ENCODE peak calls at places on chromosome 1, in eight cellular contexts. B is EL, H is NCI-H2029 treated with DMSO at 0.1 percent for 48 hours, M is AG08396, A is Peyer's patch, X is SHP77, Q is AG09309, F is neural progenitor cell. R is an unnamed sample.

GRCh38 chr1:29593601-29594382 is 357.5 kb downstream of the PTPRU start:
- DNase-seq in X (no peak), Q (no peak), F (no peak), H (no peak), M (no peak), B (no peak), A (no peak), R (no peak)

GRCh38 chr1:47755368-47755990 is 241.7 kb downstream of the TRABD2B start:
- DNase-seq in Q (no peak), X (no peak), M (no peak), B (no peak), H (no peak), F (peak; percentile 60), A (peak; percentile 71), R (no peak)

GRCh38 chr1:94236630-94237290 is 624 bp downstream of the ARHGAP29 start:
- DNase-seq in B (peak; percentile 44), H (peak; percentile 75), A (no peak), F (peak; percentile 70), Q (no peak), X (peak; percentile 25), M (peak; percentile 34), R (peak; percentile 85)

GRCh38 chr1:229043111-229043510 is 227.8 kb upstream of the RAB4A start:
- DNase-seq in B (no peak), X (no peak), A (no peak), Q (no peak), M (no peak), H (no peak), F (no peak), R (no peak)

GRCh38 chr1:180863158-180863775 is 49.4 kb upstream of the KIAA1614 start:
- DNase-seq in H (peak; percentile 16), B (peak; percentile 67), X (peak; percentile 27), A (no peak), M (peak; percentile 45), Q (peak; percentile 8), F (peak; percentile 33), R (no peak)

GRCh38 chr1:219518168-219518905 is 94.6 kb downstream of the ZC3H11B start:
- DNase-seq in H (no peak), A (no peak), B (peak; percentile 86), F (no peak), Q (peak; percentile 64), M (no peak), X (no peak), R (no peak)

GRCh38 chr1:211605034-211605433 is 26.1 kb upstream of the SLC30A1 start:
- DNase-seq in H (no peak), A (no peak), B (no peak), F (no peak), M (no peak), X (no peak), Q (no peak), R (no peak)

GRCh38 chr1:161999318-162000052 is 24.2 kb downstream of the OLFML2B start:
- DNase-seq in A (no peak), F (no peak), X (no peak), M (no peak), Q (no peak), B (no peak), H (no peak), R (peak; percentile 70)

GRCh38 chr1:170049191-170049800 is 25.2 kb downstream of the KIFAP3 start:
- DNase-seq in X (no peak), M (no peak), B (no peak), F (no peak), A (no peak), Q (no peak), H (no peak), R (no peak)

GRCh38 chr1:228411548-228412430 is 4.9 kb downstream of the TRIM17 start:
- DNase-seq in F (no peak), A (no peak), Q (no peak), H (no peak), M (no peak), B (no peak), X (no peak), R (peak; percentile 61)

GRCh38 chr1:165408518-165408917 is 36.4 kb downstream of the RXRG start:
- DNase-seq in Q (no peak), X (peak; percentile 56), H (peak; percentile 0), F (peak; percentile 75), B (peak; percentile 40), M (peak; percentile 44), A (no peak), R (no peak)

GRCh38 chr1:200992382-200993101 is 31.0 kb downstream of the KIF21B start:
- DNase-seq in M (no peak), A (no peak), F (no peak), H (peak; percentile 74), B (no peak), Q (no peak), X (peak; percentile 65), R (no peak)

R was measured in aorta.